ENCODE peak calls at places on chromosomes 5 and 9, in seven cellular contexts. M is OCI-LY7; Q is A549; F is gastrocnemius medialis; J is neuronal stem cell; R is CD4-positive, CD25-positive, alpha-beta regulatory T cell; N is tibial artery. T is an unnamed sample.

GRCh38 chr5:15995206-15996052 is 184.2 kb downstream of the MARCHF11 start:
- DNase-seq in M (peak; percentile 4), Q (peak; percentile 16), F (no peak), J (peak; percentile 43), R (no peak), N (no peak), T (peak; percentile 8)

GRCh38 chr9:90832251-90832650 is 30.6 kb downstream of the SYK start:
- DNase-seq in M (no peak), Q (no peak), F (no peak), J (no peak), R (no peak), N (no peak), T (no peak)

GRCh38 chr5:50325237-50325832 is 115.8 kb downstream of the EMB start:
- DNase-seq in M (peak; percentile 68), Q (peak; percentile 19), F (no peak), J (no peak), R (no peak), N (no peak), T (no peak)

GRCh38 chr5:139752506-139753350 is 42.9 kb upstream of the PSD2 start:
- DNase-seq in M (no peak), Q (no peak), F (no peak), J (no peak), R (no peak), N (no peak), T (no peak)

GRCh38 chr9:2059131-2059929 is 44.2 kb downstream of the SMARCA2 start:
- DNase-seq in M (no peak), Q (no peak), F (no peak), J (no peak), R (no peak), N (no peak), T (no peak)

GRCh38 chr5:23684103-23684502 is 176.7 kb downstream of the PRDM9 start:
- DNase-seq in M (no peak), Q (no peak), F (no peak), J (no peak), R (no peak), N (no peak), T (no peak)

GRCh38 chr9:93587651-93588347 is 11.4 kb downstream of the PHF2 start:
- DNase-seq in M (no peak), Q (no peak), F (no peak), J (no peak), R (no peak), N (no peak), T (no peak)

GRCh38 chr5:132747064-132747692 is at the start of gene CCNI2:
- DNase-seq in M (no peak), Q (peak; percentile 12), F (no peak), J (no peak), R (peak; percentile 66), N (no peak), T (no peak)

GRCh38 chr5:58944221-58944620 is 361.3 kb downstream of the RAB3C start:
- DNase-seq in M (no peak), Q (no peak), F (no peak), J (no peak), R (no peak), N (no peak), T (no peak)

GRCh38 chr9:130271473-130271872 is 5.9 kb downstream of the HMCN2 start:
- DNase-seq in M (no peak), Q (no peak), F (no peak), J (no peak), R (no peak), N (peak; percentile 25), T (no peak)
- H3K4me1 ChIP-seq in M (no peaks in the 10 kb centered on the region), Q (no peaks in the 10 kb centered on the region), F (no peaks in the 10 kb centered on the region), J (peaks cover 10% of the 10 kb centered on the region), R (no peaks in the 10 kb centered on the region), N (no peaks in the 10 kb centered on the region), T (no peaks in the 10 kb centered on the region)

DNA sequence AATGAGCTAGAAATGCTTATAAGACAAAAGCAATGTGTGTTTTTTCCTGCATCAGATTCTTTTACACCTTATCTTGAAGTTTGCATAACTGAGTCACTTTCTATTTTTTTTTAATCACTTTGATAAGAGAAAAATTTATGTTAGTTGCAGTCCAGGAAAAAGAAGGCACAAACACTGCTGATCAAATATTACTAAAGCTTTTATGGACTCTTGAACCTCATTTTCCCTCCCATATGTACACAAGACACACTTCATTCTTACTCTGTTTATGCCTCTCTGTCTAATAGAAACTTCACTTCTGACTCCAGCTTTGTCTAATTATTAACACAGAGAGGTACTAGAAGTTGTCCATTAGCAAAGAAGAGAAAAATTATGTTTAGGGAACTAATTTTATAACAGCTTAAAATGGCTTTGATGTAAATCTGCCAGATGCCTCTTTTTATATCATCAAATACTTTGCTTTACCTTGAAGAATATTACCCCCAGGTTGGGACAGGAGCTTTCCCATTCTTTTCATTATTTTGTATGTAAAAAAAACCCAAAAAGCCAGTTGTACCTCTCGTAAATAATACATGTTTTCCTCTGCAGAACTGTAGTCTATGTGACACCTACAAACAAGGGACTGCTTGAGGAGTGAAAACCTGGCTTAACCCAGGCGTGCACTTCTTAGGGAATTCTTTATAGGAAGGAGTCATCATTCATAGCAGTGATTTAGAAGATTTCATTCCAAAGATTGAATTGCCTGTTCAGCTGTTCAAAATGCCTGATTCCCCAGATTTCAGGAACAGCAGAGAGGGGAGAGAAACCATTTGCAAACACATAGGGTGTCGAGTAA is 72.5 kb downstream of the DAPK1 start:
- DNase-seq in M (no peak), Q (peak; percentile 64), F (no peak), J (no peak), R (no peak), N (no peak), T (no peak)
- H3K4me1 ChIP-seq in M (peaks cover 20% of the 10 kb centered on the region), Q (peaks cover 53% of the 10 kb centered on the region), F (no peaks in the 10 kb centered on the region), J (peaks cover 17% of the 10 kb centered on the region), R (no peaks in the 10 kb centered on the region), N (peaks cover 13% of the 10 kb centered on the region), T (no peaks in the 10 kb centered on the region)

GRCh38 chr5:9189681-9190080 is 356.2 kb downstream of the SEMA5A start:
- DNase-seq in M (no peak), Q (no peak), F (no peak), J (no peak), R (no peak), N (no peak), T (no peak)
- H3K4me1 ChIP-seq in M (no peaks in the 10 kb centered on the region), Q (no peaks in the 10 kb centered on the region), F (no peaks in the 10 kb centered on the region), J (peaks cover 11% of the 10 kb centered on the region), R (no peaks in the 10 kb centered on the region), N (no peaks in the 10 kb centered on the region), T (no peaks in the 10 kb centered on the region)

GRCh38 chr5:143143973-143144372 is 259.5 kb downstream of the NR3C1 start:
- DNase-seq in M (no peak), Q (no peak), F (no peak), J (no peak), R (no peak), N (no peak), T (no peak)
- H3K4me1 ChIP-seq in M (no peaks in the 10 kb centered on the region), Q (peaks cover 7% of the 10 kb centered on the region), F (peaks cover 80% of the 10 kb centered on the region), J (peaks cover 2% of the 10 kb centered on the region), R (no peaks in the 10 kb centered on the region), N (peaks cover 59% of the 10 kb centered on the region), T (no peaks in the 10 kb centered on the region)

GRCh38 chr9:137506702-137507171 is 43.5 kb downstream of the PNPLA7 start:
- DNase-seq in M (no peak), Q (no peak), F (no peak), J (no peak), R (no peak), N (no peak), T (no peak)

GRCh38 chr9:137506274-137506673 is 43.9 kb downstream of the PNPLA7 start:
- DNase-seq in M (no peak), Q (peak; percentile 71), F (no peak), J (no peak), R (no peak), N (no peak), T (no peak)

GRCh38 chr9:137502008-137502913 is 43.1 kb upstream of the NSMF start:
- DNase-seq in M (no peak), Q (peak; percentile 66), F (no peak), J (no peak), R (no peak), N (no peak), T (no peak)

GRCh38 chr9:137504432-137504777 is 45.3 kb upstream of the NSMF start:
- DNase-seq in M (no peak), Q (no peak), F (no peak), J (no peak), R (no peak), N (no peak), T (no peak)

DNA sequence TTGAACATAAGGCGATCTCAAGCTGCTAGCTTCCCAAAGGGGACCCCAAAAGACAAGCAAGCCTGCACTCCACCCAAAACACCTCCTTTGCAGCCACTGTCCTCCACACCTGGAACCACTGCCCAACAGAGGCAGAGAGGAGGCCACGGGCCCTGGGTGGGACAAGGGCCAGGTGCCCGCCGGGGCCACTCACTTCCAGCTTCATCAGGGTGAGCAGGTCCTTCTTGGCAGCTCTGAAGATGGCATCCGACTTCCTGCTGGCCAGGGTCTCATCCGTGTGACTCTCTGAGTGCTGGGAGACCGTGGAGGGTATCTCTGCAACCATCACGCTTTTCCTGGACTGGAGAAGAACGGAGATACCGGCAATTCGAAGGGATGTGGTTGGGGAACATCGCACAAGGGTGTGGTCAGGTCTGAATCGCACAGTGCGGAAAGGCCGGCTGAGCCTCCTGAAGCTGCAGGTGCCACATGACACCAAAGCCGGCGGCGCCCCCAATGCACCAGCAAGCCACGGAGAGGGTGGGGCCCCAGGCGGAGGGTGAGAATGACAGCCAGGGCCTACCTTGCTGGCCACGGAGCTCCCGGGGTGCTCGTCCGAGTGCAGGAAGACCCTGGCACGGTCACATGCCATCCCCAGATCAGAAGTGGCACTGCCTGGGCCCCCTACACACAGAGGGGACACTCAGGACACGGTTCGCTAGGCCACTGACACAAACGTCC is 44.6 kb downstream of the PNPLA7 start:
- DNase-seq in M (no peak), Q (no peak), F (no peak), J (no peak), R (no peak), N (no peak), T (no peak)
- H3K4me1 ChIP-seq in M (no peaks in the 10 kb centered on the region), Q (peaks cover 13% of the 10 kb centered on the region), F (no peaks in the 10 kb centered on the region), J (no peaks in the 10 kb centered on the region), R (no peaks in the 10 kb centered on the region), N (no peaks in the 10 kb centered on the region), T (no peaks in the 10 kb centered on the region)

GRCh38 chr9:136794281-136795026 is 1.7 kb upstream of the CCDC183 start:
- DNase-seq in M (no peak), Q (no peak), F (no peak), J (no peak), R (no peak), N (no peak), T (no peak)
- H3K4me1 ChIP-seq in M (peaks cover 40% of the 10 kb centered on the region), Q (peaks cover 37% of the 10 kb centered on the region), F (peaks cover 19% of the 10 kb centered on the region), J (peaks cover 17% of the 10 kb centered on the region), R (peaks cover 31% of the 10 kb centered on the region), N (peaks cover 36% of the 10 kb centered on the region), T (peaks cover 14% of the 10 kb centered on the region)